ENCODE peak calls at places on chromosomes 5 and 9, in five cellular contexts. One of them, this sample, is unnamed.

GRCh38 chr9:112970939-112971338 is 41.1 kb downstream of the ZNF883 start:
- DNase-seq in neuronal stem cell: no peak
- DNase-seq in IMR-90: no peak
- DNase-seq in H9: no peak
- DNase-seq in mesendoderm: peak
- DNase-seq in this sample: no peak

GRCh38 chr9:68530618-68531017 is 10.1 kb downstream of the TMEM252 start:
- DNase-seq in neuronal stem cell: no peak
- DNase-seq in IMR-90: peak
- DNase-seq in H9: peak
- DNase-seq in mesendoderm: peak
- DNase-seq in this sample: peak

GRCh38 chr5:36155291-36155690 is 3.4 kb downstream of the SKP2 start:
- DNase-seq in neuronal stem cell: no peak
- DNase-seq in IMR-90: no peak
- DNase-seq in H9: no peak
- DNase-seq in mesendoderm: peak
- DNase-seq in this sample: no peak

GRCh38 chr5:67178085-67178484 is 18.5 kb downstream of the CD180 start:
- DNase-seq in neuronal stem cell: no peak
- DNase-seq in IMR-90: peak
- DNase-seq in H9: no peak
- DNase-seq in mesendoderm: no peak
- DNase-seq in this sample: peak

GRCh38 chr5:177303925-177304391 is 359 bp downstream of the PRELID1 start:
- DNase-seq in neuronal stem cell: no peak
- DNase-seq in IMR-90: no peak
- DNase-seq in H9: no peak
- DNase-seq in mesendoderm: no peak
- DNase-seq in this sample: no peak

GRCh38 chr9:69193685-69194032 is 19.6 kb downstream of the TJP2 start:
- DNase-seq in neuronal stem cell: no peak
- DNase-seq in IMR-90: no peak
- DNase-seq in H9: no peak
- DNase-seq in mesendoderm: peak
- DNase-seq in this sample: no peak

GRCh38 chr5:117488976-117489500 is 914.4 kb upstream of the SEMA6A start:
- DNase-seq in neuronal stem cell: no peak
- DNase-seq in IMR-90: no peak
- DNase-seq in H9: no peak
- DNase-seq in mesendoderm: no peak
- DNase-seq in this sample: no peak

GRCh38 chr5:21680661-21681060 is 1172.5 kb downstream of the CDH12 start:
- DNase-seq in neuronal stem cell: no peak
- DNase-seq in IMR-90: peak
- DNase-seq in H9: no peak
- DNase-seq in mesendoderm: no peak
- DNase-seq in this sample: peak

GRCh38 chr5:1807479-1808185 is 6.4 kb downstream of the NDUFS6 start:
- DNase-seq in neuronal stem cell: no peak
- DNase-seq in IMR-90: no peak
- DNase-seq in H9: no peak
- DNase-seq in mesendoderm: no peak
- DNase-seq in this sample: no peak

GRCh38 chr9:34145165-34145564 is 18.7 kb upstream of the DCAF12 start:
- DNase-seq in neuronal stem cell: no peak
- DNase-seq in IMR-90: peak
- DNase-seq in H9: no peak
- DNase-seq in mesendoderm: peak
- DNase-seq in this sample: no peak

GRCh38 chr5:103255666-103256065 is 2.9 kb upstream of the MACIR start:
- DNase-seq in neuronal stem cell: no peak
- DNase-seq in IMR-90: no peak
- DNase-seq in H9: no peak
- DNase-seq in mesendoderm: no peak
- DNase-seq in this sample: no peak

GRCh38 chr9:122444366-122444765 is 33.4 kb downstream of the OR1J1 start:
- DNase-seq in neuronal stem cell: no peak
- DNase-seq in IMR-90: peak
- DNase-seq in H9: no peak
- DNase-seq in mesendoderm: no peak
- DNase-seq in this sample: no peak

GRCh38 chr5:28082610-28083009 is 1044.2 kb upstream of the CDH9 start:
- DNase-seq in neuronal stem cell: no peak
- DNase-seq in IMR-90: no peak
- DNase-seq in H9: no peak
- DNase-seq in mesendoderm: no peak
- DNase-seq in this sample: no peak

GRCh38 chr5:172789687-172790495 is 18.9 kb upstream of the DUSP1 start:
- DNase-seq in neuronal stem cell: no peak
- DNase-seq in IMR-90: no peak
- DNase-seq in H9: peak
- DNase-seq in mesendoderm: no peak
- DNase-seq in this sample: no peak

GRCh38 chr9:91126761-91127420 is 234.8 kb downstream of the AUH start:
- DNase-seq in neuronal stem cell: no peak
- DNase-seq in IMR-90: peak
- DNase-seq in H9: no peak
- DNase-seq in mesendoderm: no peak
- DNase-seq in this sample: peak

GRCh38 chr9:20319641-20320337 is 302.5 kb downstream of the MLLT3 start:
- DNase-seq in neuronal stem cell: no peak
- DNase-seq in IMR-90: peak
- DNase-seq in H9: no peak
- DNase-seq in mesendoderm: peak
- DNase-seq in this sample: no peak

GRCh38 chr5:148973455-148973854 is 89.4 kb downstream of the SH3TC2 start:
- DNase-seq in neuronal stem cell: no peak
- DNase-seq in IMR-90: peak
- DNase-seq in H9: no peak
- DNase-seq in mesendoderm: no peak
- DNase-seq in this sample: no peak

GRCh38 chr5:112049738-112050137 is 292.7 kb upstream of the NREP start:
- DNase-seq in neuronal stem cell: no peak
- DNase-seq in IMR-90: peak
- DNase-seq in H9: no peak
- DNase-seq in mesendoderm: no peak
- DNase-seq in this sample: no peak

GRCh38 chr9:14018061-14018460 is 295.9 kb downstream of the NFIB start:
- DNase-seq in neuronal stem cell: no peak
- DNase-seq in IMR-90: peak
- DNase-seq in H9: no peak
- DNase-seq in mesendoderm: no peak
- DNase-seq in this sample: no peak

GRCh38 chr5:84383296-84383815 is 1.3 kb downstream of the EDIL3 start:
- DNase-seq in neuronal stem cell: peak
- DNase-seq in IMR-90: no peak
- DNase-seq in H9: peak
- DNase-seq in mesendoderm: peak
- DNase-seq in this sample: no peak

GRCh38 chr5:157100140-157100679 is 8.6 kb downstream of the HAVCR2 start:
- DNase-seq in neuronal stem cell: no peak
- DNase-seq in IMR-90: peak
- DNase-seq in H9: no peak
- DNase-seq in mesendoderm: no peak
- DNase-seq in this sample: no peak

GRCh38 chr5:43661102-43661501 is 58.1 kb downstream of the NNT start:
- DNase-seq in neuronal stem cell: peak
- DNase-seq in IMR-90: peak
- DNase-seq in H9: no peak
- DNase-seq in mesendoderm: peak
- DNase-seq in this sample: peak

GRCh38 chr9:93324191-93324834 is 127.2 kb upstream of the FAM120A start:
- DNase-seq in neuronal stem cell: no peak
- DNase-seq in IMR-90: no peak
- DNase-seq in H9: peak
- DNase-seq in mesendoderm: no peak
- DNase-seq in this sample: no peak

GRCh38 chr9:108374606-108375005 is 481.2 kb downstream of the ACTL7B start:
- DNase-seq in neuronal stem cell: no peak
- DNase-seq in IMR-90: no peak
- DNase-seq in H9: no peak
- DNase-seq in mesendoderm: peak
- DNase-seq in this sample: no peak

GRCh38 chr9:93108301-93109041 is 12.5 kb downstream of the CARD19 start:
- DNase-seq in neuronal stem cell: no peak
- DNase-seq in IMR-90: no peak
- DNase-seq in H9: no peak
- DNase-seq in mesendoderm: no peak
- DNase-seq in this sample: no peak

GRCh38 chr5:1494780-1495524 is 28.8 kb downstream of the LPCAT1 start:
- DNase-seq in neuronal stem cell: no peak
- DNase-seq in IMR-90: no peak
- DNase-seq in H9: no peak
- DNase-seq in mesendoderm: no peak
- DNase-seq in this sample: no peak

GRCh38 chr9:15354713-15355112 is 47.7 kb upstream of the TTC39B start:
- DNase-seq in neuronal stem cell: no peak
- DNase-seq in IMR-90: no peak
- DNase-seq in H9: no peak
- DNase-seq in mesendoderm: peak
- DNase-seq in this sample: no peak

GRCh38 chr5:102865171-102865509 is 110.0 kb downstream of the PAM start:
- DNase-seq in neuronal stem cell: peak
- DNase-seq in IMR-90: peak
- DNase-seq in H9: no peak
- DNase-seq in mesendoderm: no peak
- DNase-seq in this sample: peak

GRCh38 chr5:150618588-150619281 is 21.7 kb upstream of the SYNPO start:
- DNase-seq in neuronal stem cell: no peak
- DNase-seq in IMR-90: peak
- DNase-seq in H9: no peak
- DNase-seq in mesendoderm: no peak
- DNase-seq in this sample: no peak

DNA sequence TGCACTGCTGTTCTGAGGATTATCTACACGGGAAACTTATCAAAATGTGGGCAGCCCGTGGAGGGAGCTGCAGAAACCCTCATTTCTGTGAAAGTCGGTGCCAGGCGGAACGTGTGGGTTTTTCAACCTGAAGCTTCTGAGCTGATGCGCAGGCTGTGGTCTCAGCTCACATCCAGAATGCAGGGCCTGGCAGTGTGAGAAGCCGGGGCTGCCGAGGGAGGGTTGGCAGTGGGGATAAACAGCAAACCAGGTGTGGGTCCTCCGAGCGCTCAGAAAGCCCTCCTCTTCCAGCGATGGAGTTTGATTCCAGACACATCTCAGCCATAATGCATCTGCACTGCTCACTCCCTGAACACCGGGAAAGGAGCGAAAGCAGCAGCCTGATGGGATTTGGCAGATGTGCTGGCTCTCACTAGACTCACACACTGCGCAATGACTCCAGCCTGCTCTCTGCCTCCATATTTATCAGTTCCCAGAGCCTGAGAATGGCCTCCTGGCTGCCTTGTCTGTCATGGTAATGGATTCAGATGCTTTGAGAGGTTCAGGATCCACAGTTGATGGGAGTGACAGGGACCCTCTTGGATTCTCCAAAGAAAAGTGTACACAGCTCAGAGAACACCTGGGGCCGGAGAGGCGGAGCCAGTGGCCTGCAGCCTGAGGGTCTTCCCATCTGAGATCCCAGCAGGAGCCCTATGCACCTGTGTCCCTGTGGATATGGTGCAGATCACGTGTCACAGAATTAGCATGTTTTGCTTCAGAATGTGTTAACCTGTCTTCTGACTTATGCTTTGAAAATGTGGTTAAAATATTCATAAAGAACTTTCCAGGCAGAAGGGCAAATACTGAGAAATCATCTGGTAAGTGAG is 280.2 kb downstream of the FSTL4 start:
- DNase-seq in neuronal stem cell: no peak
- DNase-seq in IMR-90: no peak
- DNase-seq in H9: no peak
- DNase-seq in mesendoderm: no peak
- DNase-seq in this sample: no peak
- H2AK5ac ChIP-seq in neuronal stem cell: no peak
- H2AK5ac ChIP-seq in IMR-90: no peak
- H2AK5ac ChIP-seq in H9: no peak
- H2AK5ac ChIP-seq in mesendoderm: no peak
- H2AK5ac ChIP-seq in this sample: no peak

DNA sequence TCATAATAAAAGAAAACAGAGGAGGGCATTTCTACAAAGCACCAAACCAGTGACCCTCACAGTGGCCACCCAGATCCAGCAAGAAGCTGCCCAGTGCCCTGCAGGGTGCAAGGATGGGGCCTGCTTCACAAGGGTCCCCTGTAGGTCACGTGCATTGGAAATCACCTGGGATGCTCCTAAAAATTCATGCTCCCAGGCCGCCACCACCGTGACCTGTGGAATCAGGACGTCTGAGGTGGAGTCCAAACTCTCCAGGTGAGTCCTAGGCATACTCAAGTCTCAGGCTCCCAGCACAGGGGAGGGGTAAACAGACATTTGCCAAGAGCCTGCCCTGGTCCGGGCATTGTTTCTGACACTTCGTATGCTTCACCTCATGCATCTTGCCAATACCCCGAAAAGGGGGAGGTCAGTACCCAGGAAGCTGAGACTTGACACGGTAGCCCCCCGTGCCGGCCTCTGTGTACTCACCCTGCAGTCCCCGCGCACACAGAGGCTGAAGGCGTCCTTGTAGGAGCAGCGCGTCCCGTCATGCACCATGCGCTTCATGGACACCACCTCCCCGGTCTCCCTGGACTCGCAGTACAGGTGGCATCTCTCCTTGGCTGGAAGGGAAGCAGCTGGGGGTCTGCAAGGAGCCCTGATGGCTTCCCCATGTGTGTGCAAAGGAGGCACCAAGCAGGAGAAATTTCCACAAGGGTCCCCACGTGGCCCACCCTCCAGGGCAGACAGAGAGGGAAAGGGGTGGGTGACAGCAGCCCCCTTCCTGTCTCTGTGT is 75.5 kb downstream of the ZNF354C start:
- DNase-seq in neuronal stem cell: no peak
- DNase-seq in IMR-90: no peak
- DNase-seq in H9: no peak
- DNase-seq in mesendoderm: no peak
- DNase-seq in this sample: no peak
- H3K23ac ChIP-seq in neuronal stem cell: no peak
- H3K23ac ChIP-seq in IMR-90: no peak
- H3K23ac ChIP-seq in H9: no peak
- H3K23ac ChIP-seq in mesendoderm: no peak
- H3K23ac ChIP-seq in this sample: no peak

GRCh38 chr5:98341711-98342042 is 431.8 kb upstream of the RGMB start:
- DNase-seq in neuronal stem cell: no peak
- DNase-seq in IMR-90: peak
- DNase-seq in H9: no peak
- DNase-seq in mesendoderm: no peak
- DNase-seq in this sample: no peak
- H2AK5ac ChIP-seq in neuronal stem cell: no peak
- H2AK5ac ChIP-seq in IMR-90: peak
- H2AK5ac ChIP-seq in H9: no peak
- H2AK5ac ChIP-seq in mesendoderm: no peak
- H2AK5ac ChIP-seq in this sample: no peak

GRCh38 chr5:16616536-16617271 is at the start of gene RETREG1:
- DNase-seq in neuronal stem cell: peak
- DNase-seq in IMR-90: no peak
- DNase-seq in H9: peak
- DNase-seq in mesendoderm: peak
- DNase-seq in this sample: peak
- H3K23ac ChIP-seq in neuronal stem cell: peak
- H3K23ac ChIP-seq in IMR-90: no peak
- H3K23ac ChIP-seq in H9: no peak
- H3K23ac ChIP-seq in mesendoderm: peak
- H3K23ac ChIP-seq in this sample: no peak

This sample was measured in trophoblast cell.